ENCODE peak calls at places on chromosome 14, in four cellular contexts. One of them, this sample, is unnamed.

GRCh38 chr14:74579447-74580274 is 32.4 kb downstream of the LTBP2 start:
- DNase-seq in activated gamma-delta T cell: no peak
- DNase-seq in H7: no peak
- DNase-seq in T-helper 2 cell: no peak
- DNase-seq in this sample: no peak

GRCh38 chr14:54147285-54147684 is 190.7 kb upstream of the BMP4 start:
- DNase-seq in T-helper 2 cell: no peak
- DNase-seq in activated gamma-delta T cell: no peak
- DNase-seq in H7: no peak
- DNase-seq in this sample: no peak

GRCh38 chr14:67683821-67684220 is 9.4 kb upstream of the VTI1B start:
- DNase-seq in activated gamma-delta T cell: no peak
- DNase-seq in T-helper 2 cell: no peak
- DNase-seq in H7: no peak
- DNase-seq in this sample: no peak

GRCh38 chr14:35365130-35366047 is 39.2 kb downstream of the NFKBIA start:
- DNase-seq in H7: peak
- DNase-seq in activated gamma-delta T cell: no peak
- DNase-seq in T-helper 2 cell: peak
- DNase-seq in this sample: no peak

GRCh38 chr14:99579903-99580570 is 24.0 kb downstream of the CCDC85C start:
- DNase-seq in activated gamma-delta T cell: no peak
- DNase-seq in T-helper 2 cell: no peak
- DNase-seq in H7: peak
- DNase-seq in this sample: no peak

GRCh38 chr14:46661728-46662127 is 10.1 kb upstream of the RPL10L start:
- DNase-seq in H7: peak
- DNase-seq in T-helper 2 cell: no peak
- DNase-seq in activated gamma-delta T cell: no peak
- DNase-seq in this sample: no peak

GRCh38 chr14:74478996-74479635 is 14.0 kb downstream of the NPC2 start:
- DNase-seq in T-helper 2 cell: no peak
- DNase-seq in H7: peak
- DNase-seq in activated gamma-delta T cell: no peak
- DNase-seq in this sample: no peak

GRCh38 chr14:60944206-60944605 is 36.7 kb downstream of the TRMT5 start:
- DNase-seq in T-helper 2 cell: no peak
- DNase-seq in H7: no peak
- DNase-seq in activated gamma-delta T cell: no peak
- DNase-seq in this sample: no peak

GRCh38 chr14:20631023-20631820 is 10.3 kb downstream of the OR6S1 start:
- DNase-seq in H7: no peak
- DNase-seq in T-helper 2 cell: peak
- DNase-seq in activated gamma-delta T cell: no peak
- DNase-seq in this sample: no peak

GRCh38 chr14:86602263-86602662 is 1072.3 kb downstream of the FLRT2 start:
- DNase-seq in activated gamma-delta T cell: no peak
- DNase-seq in H7: no peak
- DNase-seq in T-helper 2 cell: no peak
- DNase-seq in this sample: no peak

GRCh38 chr14:51095854-51096823 is 1.2 kb upstream of the TRIM9 start:
- DNase-seq in activated gamma-delta T cell: no peak
- DNase-seq in H7: no peak
- DNase-seq in T-helper 2 cell: peak
- DNase-seq in this sample: no peak

GRCh38 chr14:76644875-76645518 is 116.3 kb upstream of the VASH1 start:
- DNase-seq in activated gamma-delta T cell: no peak
- DNase-seq in H7: peak
- DNase-seq in T-helper 2 cell: no peak
- DNase-seq in this sample: no peak

This sample was measured in cortex of kidney.